ENCODE peak calls at places on chromosomes 5 and 9, in five cellular contexts. One of them, this sample, is unnamed.

GRCh38 chr9:137474271-137474670 is 15.1 kb upstream of the NSMF start:
- DNase-seq in NT2/D1: no peak
- DNase-seq in T-cell: no peak
- DNase-seq in NCI-H1105: no peak
- DNase-seq in renal cortical epithelial cell: no peak
- DNase-seq in this sample: no peak

GRCh38 chr5:23012842-23013241 is 159.7 kb upstream of the CDH12 start:
- DNase-seq in NT2/D1: no peak
- DNase-seq in T-cell: no peak
- DNase-seq in NCI-H1105: no peak
- DNase-seq in renal cortical epithelial cell: no peak
- DNase-seq in this sample: no peak

GRCh38 chr5:32228816-32229215 is 54.7 kb upstream of the GOLPH3 start:
- DNase-seq in NT2/D1: no peak
- DNase-seq in T-cell: no peak
- DNase-seq in NCI-H1105: no peak
- DNase-seq in renal cortical epithelial cell: no peak
- DNase-seq in this sample: no peak

GRCh38 chr9:131728961-131729360 is 10.9 kb downstream of the RAPGEF1 start:
- DNase-seq in NT2/D1: no peak
- DNase-seq in T-cell: peak; percentile 59
- DNase-seq in NCI-H1105: no peak
- DNase-seq in renal cortical epithelial cell: no peak
- DNase-seq in this sample: no peak

GRCh38 chr5:137808503-137809135 is 54.5 kb upstream of the HNRNPA0 start:
- DNase-seq in NT2/D1: no peak
- DNase-seq in T-cell: no peak
- DNase-seq in NCI-H1105: no peak
- DNase-seq in renal cortical epithelial cell: peak; percentile 67
- DNase-seq in this sample: no peak

GRCh38 chr9:76756273-76756650 is 8.0 kb upstream of the PCA3 start:
- DNase-seq in NT2/D1: peak; percentile 16
- DNase-seq in T-cell: no peak
- DNase-seq in NCI-H1105: peak; percentile 70
- DNase-seq in renal cortical epithelial cell: peak; percentile 50
- DNase-seq in this sample: no peak

GRCh38 chr5:90802695-90803317 is 244.2 kb downstream of the ADGRV1 start:
- DNase-seq in NT2/D1: peak; percentile 13
- DNase-seq in T-cell: no peak
- DNase-seq in NCI-H1105: peak; percentile 7
- DNase-seq in renal cortical epithelial cell: peak; percentile 59
- DNase-seq in this sample: peak; percentile 54

GRCh38 chr5:152514827-152515397 is 109.8 kb upstream of the NMUR2 start:
- DNase-seq in NT2/D1: peak; percentile 28
- DNase-seq in T-cell: no peak
- DNase-seq in NCI-H1105: peak; percentile 5
- DNase-seq in renal cortical epithelial cell: peak; percentile 43
- DNase-seq in this sample: peak; percentile 39

GRCh38 chr9:120920495-120921178 is 6.0 kb downstream of the TRAF1 start:
- DNase-seq in NT2/D1: no peak
- DNase-seq in T-cell: no peak
- DNase-seq in NCI-H1105: no peak
- DNase-seq in renal cortical epithelial cell: no peak
- DNase-seq in this sample: no peak

GRCh38 chr5:96609369-96609768 is 52.8 kb upstream of the CAST start:
- DNase-seq in NT2/D1: no peak
- DNase-seq in T-cell: no peak
- DNase-seq in NCI-H1105: no peak
- DNase-seq in renal cortical epithelial cell: peak; percentile 23
- DNase-seq in this sample: peak; percentile 16

GRCh38 chr5:141373673-141374317 is at the start of gene PCDHGA6:
- DNase-seq in NT2/D1: no peak
- DNase-seq in T-cell: no peak
- DNase-seq in NCI-H1105: no peak
- DNase-seq in renal cortical epithelial cell: peak; percentile 15
- DNase-seq in this sample: peak; percentile 29

GRCh38 chr9:128254855-128255759 is 20.7 kb downstream of the GOLGA2 start:
- DNase-seq in NT2/D1: peak; percentile 57
- DNase-seq in T-cell: peak; percentile 39
- DNase-seq in NCI-H1105: peak; percentile 15
- DNase-seq in renal cortical epithelial cell: no peak
- DNase-seq in this sample: no peak

GRCh38 chr9:77588319-77588937 is 59.7 kb downstream of the GNA14 start:
- DNase-seq in NT2/D1: peak; percentile 30
- DNase-seq in T-cell: no peak
- DNase-seq in NCI-H1105: no peak
- DNase-seq in renal cortical epithelial cell: peak; percentile 72
- DNase-seq in this sample: peak; percentile 82

GRCh38 chr9:82363236-82363635 is 374.7 kb downstream of the SPATA31D1 start:
- DNase-seq in NT2/D1: no peak
- DNase-seq in T-cell: no peak
- DNase-seq in NCI-H1105: peak; percentile 53
- DNase-seq in renal cortical epithelial cell: no peak
- DNase-seq in this sample: no peak

GRCh38 chr5:83414601-83415000 is 56.9 kb upstream of the VCAN start:
- DNase-seq in NT2/D1: no peak
- DNase-seq in T-cell: no peak
- DNase-seq in NCI-H1105: no peak
- DNase-seq in renal cortical epithelial cell: no peak
- DNase-seq in this sample: no peak

GRCh38 chr5:149605998-149606721 is 24.9 kb downstream of the ARHGEF37 start:
- DNase-seq in NT2/D1: no peak
- DNase-seq in T-cell: no peak
- DNase-seq in NCI-H1105: no peak
- DNase-seq in renal cortical epithelial cell: peak; percentile 90
- DNase-seq in this sample: peak; percentile 100

GRCh38 chr9:77649109-77649812 is 1.1 kb upstream of the GNA14 start:
- DNase-seq in NT2/D1: no peak
- DNase-seq in T-cell: no peak
- DNase-seq in NCI-H1105: no peak
- DNase-seq in renal cortical epithelial cell: peak; percentile 36
- DNase-seq in this sample: peak; percentile 45

GRCh38 chr5:35443803-35444595 is 173.7 kb upstream of the SPEF2 start:
- DNase-seq in NT2/D1: no peak
- DNase-seq in T-cell: no peak
- DNase-seq in NCI-H1105: no peak
- DNase-seq in renal cortical epithelial cell: no peak
- DNase-seq in this sample: no peak

GRCh38 chr5:72586788-72587530 is 79.7 kb upstream of the ZNF366 start:
- DNase-seq in NT2/D1: no peak
- DNase-seq in T-cell: no peak
- DNase-seq in NCI-H1105: no peak
- DNase-seq in renal cortical epithelial cell: no peak
- DNase-seq in this sample: no peak

GRCh38 chr9:129333961-129334743 is 156.1 kb upstream of the IER5L start:
- DNase-seq in NT2/D1: peak; percentile 93
- DNase-seq in T-cell: no peak
- DNase-seq in NCI-H1105: no peak
- DNase-seq in renal cortical epithelial cell: peak; percentile 99
- DNase-seq in this sample: peak; percentile 97

GRCh38 chr5:142753114-142753764 is 16.9 kb upstream of the ARHGAP26 start:
- DNase-seq in NT2/D1: no peak
- DNase-seq in T-cell: no peak
- DNase-seq in NCI-H1105: no peak
- DNase-seq in renal cortical epithelial cell: peak; percentile 78
- DNase-seq in this sample: peak; percentile 74

GRCh38 chr9:123679330-123679987 is 250.5 kb downstream of the DENND1A start:
- DNase-seq in NT2/D1: no peak
- DNase-seq in T-cell: no peak
- DNase-seq in NCI-H1105: no peak
- DNase-seq in renal cortical epithelial cell: no peak
- DNase-seq in this sample: no peak

GRCh38 chr9:5430912-5431311 is 6.8 kb downstream of the PLGRKT start:
- DNase-seq in NT2/D1: no peak
- DNase-seq in T-cell: no peak
- DNase-seq in NCI-H1105: no peak
- DNase-seq in renal cortical epithelial cell: no peak
- DNase-seq in this sample: no peak

GRCh38 chr5:154756871-154757646 is 1.9 kb downstream of the LARP1 start:
- DNase-seq in NT2/D1: no peak
- DNase-seq in T-cell: peak; percentile 6
- DNase-seq in NCI-H1105: no peak
- DNase-seq in renal cortical epithelial cell: no peak
- DNase-seq in this sample: peak; percentile 17

GRCh38 chr5:82991059-82991458 is 86.1 kb downstream of the TMEM167A start:
- DNase-seq in NT2/D1: no peak
- DNase-seq in T-cell: no peak
- DNase-seq in NCI-H1105: no peak
- DNase-seq in renal cortical epithelial cell: no peak
- DNase-seq in this sample: no peak

GRCh38 chr9:113559834-113560620 is 96.5 kb downstream of the RGS3 start:
- DNase-seq in NT2/D1: no peak
- DNase-seq in T-cell: no peak
- DNase-seq in NCI-H1105: no peak
- DNase-seq in renal cortical epithelial cell: no peak
- DNase-seq in this sample: no peak

GRCh38 chr9:113581865-113582697 is 118.6 kb downstream of the RGS3 start:
- DNase-seq in NT2/D1: no peak
- DNase-seq in T-cell: peak; percentile 74
- DNase-seq in NCI-H1105: no peak
- DNase-seq in renal cortical epithelial cell: peak; percentile 68
- DNase-seq in this sample: no peak

GRCh38 chr9:1619915-1620705 is 395.0 kb upstream of the SMARCA2 start:
- DNase-seq in NT2/D1: peak; percentile 8
- DNase-seq in T-cell: no peak
- DNase-seq in NCI-H1105: peak; percentile 2
- DNase-seq in renal cortical epithelial cell: peak; percentile 2
- DNase-seq in this sample: peak; percentile 69

GRCh38 chr9:2166219-2166618 is 151.1 kb downstream of the SMARCA2 start:
- DNase-seq in NT2/D1: no peak
- DNase-seq in T-cell: no peak
- DNase-seq in NCI-H1105: no peak
- DNase-seq in renal cortical epithelial cell: no peak
- DNase-seq in this sample: no peak

GRCh38 chr9:100577776-100578448 is at the start of gene CAVIN4:
- DNase-seq in NT2/D1: no peak
- DNase-seq in T-cell: no peak
- DNase-seq in NCI-H1105: no peak
- DNase-seq in renal cortical epithelial cell: no peak
- DNase-seq in this sample: no peak

GRCh38 chr5:92678576-92679105 is 902.4 kb downstream of the NR2F1-AS1 start:
- DNase-seq in NT2/D1: no peak
- DNase-seq in T-cell: no peak
- DNase-seq in NCI-H1105: no peak
- DNase-seq in renal cortical epithelial cell: peak; percentile 26
- DNase-seq in this sample: peak; percentile 5

GRCh38 chr9:121013911-121014310 is 36.2 kb downstream of the C5 start:
- DNase-seq in NT2/D1: no peak
- DNase-seq in T-cell: no peak
- DNase-seq in NCI-H1105: no peak
- DNase-seq in renal cortical epithelial cell: no peak
- DNase-seq in this sample: no peak

GRCh38 chr5:1119312-1119831 is 7.5 kb upstream of the SLC12A7 start:
- DNase-seq in NT2/D1: no peak
- DNase-seq in T-cell: no peak
- DNase-seq in NCI-H1105: no peak
- DNase-seq in renal cortical epithelial cell: no peak
- DNase-seq in this sample: no peak

GRCh38 chr5:143714629-143715028 is 97.3 kb upstream of the HMHB1 start:
- DNase-seq in NT2/D1: no peak
- DNase-seq in T-cell: no peak
- DNase-seq in NCI-H1105: no peak
- DNase-seq in renal cortical epithelial cell: no peak
- DNase-seq in this sample: peak; percentile 46

GRCh38 chr9:116365056-116365471 is 211.5 kb downstream of the PAPPA start:
- DNase-seq in NT2/D1: no peak
- DNase-seq in T-cell: no peak
- DNase-seq in NCI-H1105: no peak
- DNase-seq in renal cortical epithelial cell: peak; percentile 45
- DNase-seq in this sample: peak; percentile 56

GRCh38 chr5:157383151-157383810 is 76.7 kb upstream of the NIPAL4 start:
- DNase-seq in NT2/D1: no peak
- DNase-seq in T-cell: no peak
- DNase-seq in NCI-H1105: no peak
- DNase-seq in renal cortical epithelial cell: no peak
- DNase-seq in this sample: no peak